ENCODE peak calls at places on chromosomes 5 and 9, in six cellular contexts. One of them, this sample, is unnamed. For H3K4me1, the result is how much of the 10 kb centered on the place peaks cover.

GRCh38 chr9:119771336-119771735 is 402.1 kb upstream of the BRINP1 start:
- DNase-seq in esophagus muscularis mucosa: no peak
- DNase-seq in SK-N-SH: no peak
- DNase-seq in sigmoid colon: no peak
- DNase-seq in GM23338: no peak
- DNase-seq in HCT116: no peak
- DNase-seq in this sample: no peak

GRCh38 chr5:22391956-22392355 is 461.2 kb downstream of the CDH12 start:
- DNase-seq in HCT116: no peak
- DNase-seq in SK-N-SH: no peak
- DNase-seq in esophagus muscularis mucosa: no peak
- DNase-seq in sigmoid colon: no peak
- DNase-seq in GM23338: no peak
- DNase-seq in this sample: no peak

GRCh38 chr5:129063483-129064136 is 30.9 kb upstream of the ISOC1 start:
- DNase-seq in esophagus muscularis mucosa: no peak
- DNase-seq in GM23338: no peak
- DNase-seq in sigmoid colon: no peak
- DNase-seq in SK-N-SH: peak
- DNase-seq in HCT116: no peak
- DNase-seq in this sample: peak

GRCh38 chr5:44294492-44294891 is 94.7 kb downstream of the FGF10 start:
- DNase-seq in esophagus muscularis mucosa: no peak
- DNase-seq in HCT116: no peak
- DNase-seq in SK-N-SH: no peak
- DNase-seq in GM23338: no peak
- DNase-seq in sigmoid colon: peak
- DNase-seq in this sample: no peak

GRCh38 chr5:29924107-29924506 is 1269.4 kb upstream of the CDH6 start:
- DNase-seq in GM23338: no peak
- DNase-seq in SK-N-SH: no peak
- DNase-seq in HCT116: no peak
- DNase-seq in sigmoid colon: no peak
- DNase-seq in esophagus muscularis mucosa: no peak
- DNase-seq in this sample: no peak

GRCh38 chr9:38066907-38067610 is 2.0 kb downstream of the SHB start:
- DNase-seq in GM23338: peak
- DNase-seq in SK-N-SH: no peak
- DNase-seq in HCT116: no peak
- DNase-seq in sigmoid colon: peak
- DNase-seq in esophagus muscularis mucosa: peak
- DNase-seq in this sample: peak

GRCh38 chr5:93890657-93891056 is 149.3 kb upstream of the POU5F2 start:
- DNase-seq in HCT116: no peak
- DNase-seq in SK-N-SH: no peak
- DNase-seq in GM23338: peak
- DNase-seq in sigmoid colon: no peak
- DNase-seq in esophagus muscularis mucosa: no peak
- DNase-seq in this sample: no peak

GRCh38 chr9:115653231-115653630 is 500.4 kb upstream of the PAPPA start:
- DNase-seq in GM23338: no peak
- DNase-seq in HCT116: no peak
- DNase-seq in sigmoid colon: peak
- DNase-seq in esophagus muscularis mucosa: no peak
- DNase-seq in SK-N-SH: no peak
- DNase-seq in this sample: no peak

GRCh38 chr9:121561385-121562222 is 62.0 kb upstream of the GGTA1 start:
- DNase-seq in GM23338: no peak
- DNase-seq in HCT116: no peak
- DNase-seq in esophagus muscularis mucosa: no peak
- DNase-seq in sigmoid colon: no peak
- DNase-seq in SK-N-SH: peak
- DNase-seq in this sample: no peak

GRCh38 chr5:110048508-110048907 is 358.8 kb downstream of the MAN2A1 start:
- DNase-seq in sigmoid colon: no peak
- DNase-seq in GM23338: peak
- DNase-seq in esophagus muscularis mucosa: no peak
- DNase-seq in HCT116: no peak
- DNase-seq in SK-N-SH: no peak
- DNase-seq in this sample: no peak

GRCh38 chr9:18611946-18612345 is 138.0 kb downstream of the ADAMTSL1 start:
- DNase-seq in SK-N-SH: no peak
- DNase-seq in HCT116: no peak
- DNase-seq in sigmoid colon: no peak
- DNase-seq in GM23338: no peak
- DNase-seq in esophagus muscularis mucosa: no peak
- DNase-seq in this sample: no peak

GRCh38 chr5:119347574-119347973 is 8.2 kb upstream of the TNFAIP8 start:
- DNase-seq in esophagus muscularis mucosa: no peak
- DNase-seq in SK-N-SH: no peak
- DNase-seq in GM23338: no peak
- DNase-seq in sigmoid colon: no peak
- DNase-seq in HCT116: no peak
- DNase-seq in this sample: no peak

GRCh38 chr5:160419458-160420330 is 813 bp upstream of the SLU7 start:
- DNase-seq in SK-N-SH: no peak
- DNase-seq in HCT116: no peak
- DNase-seq in sigmoid colon: no peak
- DNase-seq in GM23338: peak
- DNase-seq in esophagus muscularis mucosa: no peak
- DNase-seq in this sample: no peak

GRCh38 chr5:170892201-170892600 is 30.4 kb downstream of the RANBP17 start:
- DNase-seq in sigmoid colon: no peak
- DNase-seq in esophagus muscularis mucosa: no peak
- DNase-seq in HCT116: no peak
- DNase-seq in GM23338: no peak
- DNase-seq in SK-N-SH: no peak
- DNase-seq in this sample: no peak

GRCh38 chr5:148297695-148298094 is 14.5 kb upstream of the SPINK7 start:
- DNase-seq in sigmoid colon: no peak
- DNase-seq in GM23338: peak
- DNase-seq in SK-N-SH: no peak
- DNase-seq in HCT116: no peak
- DNase-seq in esophagus muscularis mucosa: no peak
- DNase-seq in this sample: no peak

GRCh38 chr5:148397968-148398595 is 14.3 kb downstream of the FBXO38 start:
- DNase-seq in sigmoid colon: no peak
- DNase-seq in GM23338: peak
- DNase-seq in HCT116: no peak
- DNase-seq in esophagus muscularis mucosa: no peak
- DNase-seq in SK-N-SH: no peak
- DNase-seq in this sample: no peak

GRCh38 chr9:107559499-107560086 is 70.0 kb upstream of the KLF4 start:
- DNase-seq in SK-N-SH: no peak
- DNase-seq in HCT116: no peak
- DNase-seq in GM23338: no peak
- DNase-seq in esophagus muscularis mucosa: no peak
- DNase-seq in sigmoid colon: no peak
- DNase-seq in this sample: no peak

GRCh38 chr5:82406200-82406773 is 128.1 kb upstream of the RPS23 start:
- DNase-seq in SK-N-SH: no peak
- DNase-seq in HCT116: no peak
- DNase-seq in sigmoid colon: no peak
- DNase-seq in GM23338: peak
- DNase-seq in esophagus muscularis mucosa: no peak
- DNase-seq in this sample: no peak

GRCh38 chr9:96418920-96419690 is 935 bp upstream of the ZNF367 start:
- DNase-seq in sigmoid colon: peak
- DNase-seq in GM23338: peak
- DNase-seq in HCT116: no peak
- DNase-seq in esophagus muscularis mucosa: peak
- DNase-seq in SK-N-SH: peak
- DNase-seq in this sample: peak

GRCh38 chr9:96418074-96418919 is at the start of gene ZNF367:
- DNase-seq in sigmoid colon: peak
- DNase-seq in GM23338: peak
- DNase-seq in SK-N-SH: peak
- DNase-seq in esophagus muscularis mucosa: peak
- DNase-seq in HCT116: peak
- DNase-seq in this sample: peak

GRCh38 chr9:96417610-96418073 is 528 bp downstream of the ZNF367 start:
- DNase-seq in esophagus muscularis mucosa: no peak
- DNase-seq in GM23338: no peak
- DNase-seq in HCT116: no peak
- DNase-seq in sigmoid colon: peak
- DNase-seq in SK-N-SH: peak
- DNase-seq in this sample: no peak

GRCh38 chr9:96419691-96419969 is 1.5 kb upstream of the ZNF367 start:
- DNase-seq in esophagus muscularis mucosa: no peak
- DNase-seq in sigmoid colon: no peak
- DNase-seq in GM23338: no peak
- DNase-seq in HCT116: no peak
- DNase-seq in SK-N-SH: no peak
- DNase-seq in this sample: no peak

GRCh38 chr9:96417051-96417586 is 1.1 kb downstream of the ZNF367 start:
- DNase-seq in HCT116: peak
- DNase-seq in sigmoid colon: peak
- DNase-seq in SK-N-SH: peak
- DNase-seq in esophagus muscularis mucosa: peak
- DNase-seq in GM23338: peak
- DNase-seq in this sample: peak
- TF ChIP-seq POLR2AphosphoS5 in HCT116: peak
- TF ChIP-seq POLR2AphosphoS5 in sigmoid colon: peak
- TF ChIP-seq POLR2AphosphoS5 in SK-N-SH: peak
- TF ChIP-seq POLR2AphosphoS5 in esophagus muscularis mucosa: peak
- TF ChIP-seq POLR2AphosphoS5 in GM23338: peak
- TF ChIP-seq POLR2AphosphoS5 in this sample: peak

DNA sequence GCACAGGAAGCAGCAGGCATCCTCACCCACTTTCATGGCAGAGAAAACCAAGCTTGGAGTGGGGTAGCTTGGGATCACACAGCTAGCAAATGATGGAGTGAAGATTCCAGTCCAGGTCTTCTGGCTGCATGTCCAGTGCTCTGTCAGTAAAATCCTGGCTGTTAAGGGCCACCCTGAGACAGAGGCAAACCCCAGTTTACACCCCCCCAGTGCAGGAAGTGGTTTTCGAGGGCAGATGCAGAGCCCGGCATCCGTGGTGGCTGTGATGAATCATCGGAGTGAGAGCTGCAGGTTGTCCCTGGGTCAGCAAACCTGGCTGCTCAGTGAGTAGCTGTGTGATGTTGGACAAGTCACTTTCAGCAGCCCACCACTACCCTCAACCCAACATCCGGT is 115.3 kb downstream of the RGS3 start:
- DNase-seq in GM23338: no peak
- DNase-seq in esophagus muscularis mucosa: peak
- DNase-seq in sigmoid colon: no peak
- DNase-seq in SK-N-SH: peak
- DNase-seq in HCT116: peak
- DNase-seq in this sample: no peak
- H3K4me1 ChIP-seq in GM23338: under half
- H3K4me1 ChIP-seq in esophagus muscularis mucosa: half or more
- H3K4me1 ChIP-seq in sigmoid colon: half or more
- H3K4me1 ChIP-seq in SK-N-SH: half or more
- H3K4me1 ChIP-seq in HCT116: half or more
- H3K4me1 ChIP-seq in this sample: under half

GRCh38 chr9:32551491-32552049 is 557 bp upstream of the SMIM27 start:
- DNase-seq in HCT116: peak
- DNase-seq in SK-N-SH: peak
- DNase-seq in esophagus muscularis mucosa: no peak
- DNase-seq in GM23338: peak
- DNase-seq in sigmoid colon: peak
- DNase-seq in this sample: peak

GRCh38 chr9:32554107-32554506 is 1.7 kb upstream of the TOPORS start:
- DNase-seq in SK-N-SH: no peak
- DNase-seq in GM23338: no peak
- DNase-seq in HCT116: no peak
- DNase-seq in esophagus muscularis mucosa: no peak
- DNase-seq in sigmoid colon: no peak
- DNase-seq in this sample: no peak

GRCh38 chr9:32550609-32551490 is 1.3 kb upstream of the SMIM27 start:
- DNase-seq in HCT116: peak
- DNase-seq in sigmoid colon: peak
- DNase-seq in SK-N-SH: peak
- DNase-seq in esophagus muscularis mucosa: peak
- DNase-seq in GM23338: peak
- DNase-seq in this sample: peak

GRCh38 chr9:32550046-32550608 is 2.0 kb upstream of the SMIM27 start:
- DNase-seq in SK-N-SH: peak
- DNase-seq in esophagus muscularis mucosa: no peak
- DNase-seq in GM23338: peak
- DNase-seq in HCT116: no peak
- DNase-seq in sigmoid colon: no peak
- DNase-seq in this sample: no peak

DNA sequence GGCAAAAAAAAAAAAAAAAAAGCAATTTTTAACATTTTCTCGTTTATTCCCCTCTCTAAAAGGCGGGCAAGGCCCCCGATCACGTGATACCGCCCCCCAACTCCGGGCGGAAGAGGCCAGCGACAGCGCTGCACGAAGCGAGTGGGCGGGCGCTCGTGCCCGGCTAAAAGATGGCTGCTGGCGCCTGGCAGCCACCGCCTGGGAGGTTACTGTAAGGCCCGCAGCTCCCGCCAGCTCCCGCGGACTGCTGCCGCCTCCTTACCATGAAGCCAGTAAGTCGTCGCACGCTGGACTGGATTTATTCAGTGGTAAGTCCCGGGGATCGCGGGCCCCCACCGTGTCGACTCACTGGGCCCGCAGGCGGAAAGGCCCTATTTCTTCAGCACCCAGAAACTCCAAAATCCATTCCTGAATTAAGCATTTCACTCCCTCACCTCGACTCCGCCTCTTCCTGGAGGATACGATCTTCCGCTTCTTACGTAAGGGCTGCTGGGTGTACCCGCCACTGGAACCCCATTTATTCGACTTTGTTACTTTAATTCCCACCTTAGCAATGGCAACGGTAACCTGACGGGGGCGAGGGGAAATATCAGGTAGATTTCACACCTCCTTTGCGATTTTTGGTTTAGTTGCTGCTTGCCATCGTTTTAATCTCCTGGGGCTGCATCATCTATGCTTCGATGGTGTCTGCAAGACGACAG is at the start of the genes SMIM27 and TOPORS:
- DNase-seq in SK-N-SH: peak
- DNase-seq in HCT116: peak
- DNase-seq in sigmoid colon: peak
- DNase-seq in GM23338: peak
- DNase-seq in esophagus muscularis mucosa: peak
- DNase-seq in this sample: peak
- TF ChIP-seq CTCF in SK-N-SH: no peak
- TF ChIP-seq CTCF in HCT116: no peak
- TF ChIP-seq CTCF in sigmoid colon: no peak
- TF ChIP-seq CTCF in GM23338: no peak
- TF ChIP-seq CTCF in esophagus muscularis mucosa: no peak
- TF ChIP-seq CTCF in this sample: no peak

DNA sequence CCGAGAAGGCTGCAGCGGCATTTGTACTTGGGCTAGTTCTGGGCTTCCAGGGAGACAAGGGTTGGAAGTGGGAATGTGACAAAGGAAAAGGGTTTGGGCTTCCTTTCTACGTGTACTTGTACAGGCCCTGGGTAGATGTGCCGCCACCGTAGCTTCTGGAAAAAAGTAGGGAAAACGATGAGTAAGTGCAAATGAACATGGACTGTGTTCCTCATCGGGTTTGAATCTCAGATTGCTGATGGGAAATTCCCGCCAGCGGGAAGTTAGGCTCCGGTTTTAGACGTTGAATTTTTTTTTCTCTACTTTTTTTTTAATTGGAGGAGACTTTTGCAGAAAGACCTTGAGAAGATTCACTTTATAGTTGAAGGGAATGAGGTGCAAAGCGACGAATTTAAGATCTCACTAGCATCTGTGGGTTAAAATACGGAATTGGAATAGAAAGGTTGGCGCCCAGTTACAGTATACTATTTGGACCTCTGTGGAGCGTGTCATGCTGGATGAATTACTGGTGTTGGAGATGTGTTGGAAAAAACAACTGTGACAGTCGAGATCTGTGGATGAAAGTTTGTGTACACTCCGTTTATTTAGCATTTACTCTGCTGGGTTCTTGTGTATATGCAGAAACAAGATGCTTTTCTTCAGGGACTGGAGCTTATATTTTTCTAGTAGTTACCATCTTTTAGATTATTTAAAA is 1.3 kb downstream of the G3BP1 start:
- DNase-seq in esophagus muscularis mucosa: no peak
- DNase-seq in sigmoid colon: no peak
- DNase-seq in SK-N-SH: no peak
- DNase-seq in HCT116: no peak
- DNase-seq in GM23338: no peak
- DNase-seq in this sample: no peak
- TF ChIP-seq POLR2AphosphoS5 in esophagus muscularis mucosa: no peak
- TF ChIP-seq POLR2AphosphoS5 in sigmoid colon: no peak
- TF ChIP-seq POLR2AphosphoS5 in SK-N-SH: no peak
- TF ChIP-seq POLR2AphosphoS5 in HCT116: no peak
- TF ChIP-seq POLR2AphosphoS5 in GM23338: peak
- TF ChIP-seq POLR2AphosphoS5 in this sample: no peak